ENCODE peak calls at places on chromosome 19, in eight cellular contexts. I, F, Z, T, G, E, Q and X are unnamed samples.

GRCh38 chr19:14168259-14168972 is 32.0 kb upstream of the ASF1B start:
- DNase-seq in E (no peak), Z (no peak), Q (no peak), F (no peak), G (no peak), I (no peak), T (no peak), X (no peak)

GRCh38 chr19:41302624-41303351 is 7.2 kb upstream of the CCDC97 start:
- DNase-seq in T (no peak), Z (no peak), F (no peak), Q (peak), G (no peak), E (peak), I (no peak), X (no peak)

GRCh38 chr19:18522124-18522861 is 423 bp upstream of the ELL start:
- DNase-seq in I (peak), Z (peak), T (peak), E (peak), Q (peak), G (peak), F (peak), X (peak)

GRCh38 chr19:56601375-56601774 is 6.3 kb downstream of the ZNF71 start:
- DNase-seq in F (no peak), T (peak), E (no peak), Z (no peak), I (no peak), Q (no peak), G (no peak), X (no peak)

GRCh38 chr19:55525289-55526101 is 11.4 kb downstream of the SBK2 start:
- DNase-seq in E (no peak), Q (peak), G (no peak), F (no peak), Z (peak), T (no peak), I (no peak), X (no peak)

GRCh38 chr19:43316591-43317319 is 36.7 kb upstream of the CD177 start:
- DNase-seq in G (peak), F (no peak), I (no peak), E (no peak), Z (peak), T (no peak), Q (peak), X (peak)

GRCh38 chr19:39768811-39769210 is 9.8 kb upstream of the LEUTX start:
- DNase-seq in G (no peak), I (no peak), Q (no peak), Z (no peak), E (no peak), F (no peak), T (no peak), X (no peak)

GRCh38 chr19:46297700-46298476 is 1.0 kb downstream of the HIF3A start:
- DNase-seq in E (peak), G (peak), I (peak), Z (no peak), Q (peak), T (no peak), F (peak), X (no peak)

GRCh38 chr19:30444253-30444671 is 72.1 kb downstream of the ZNF536 start:
- DNase-seq in Q (no peak), G (no peak), T (no peak), E (no peak), F (no peak), I (no peak), Z (no peak), X (no peak)

GRCh38 chr19:29006057-29006735 is 206.8 kb downstream of the UQCRFS1 start:
- DNase-seq in Z (no peak), G (peak), I (no peak), E (no peak), Q (no peak), F (peak), T (no peak), X (no peak)

GRCh38 chr19:10683582-10683981 is 17.7 kb upstream of the QTRT1 start:
- DNase-seq in G (no peak), T (no peak), I (no peak), F (no peak), Q (no peak), Z (no peak), E (no peak), X (no peak)
- TF ChIP-seq CTCF in G (no peak), T (no peak), I (no peak), F (no peak), Q (no peak), Z (no peak), E (no peak), X (no peak)

DNA sequence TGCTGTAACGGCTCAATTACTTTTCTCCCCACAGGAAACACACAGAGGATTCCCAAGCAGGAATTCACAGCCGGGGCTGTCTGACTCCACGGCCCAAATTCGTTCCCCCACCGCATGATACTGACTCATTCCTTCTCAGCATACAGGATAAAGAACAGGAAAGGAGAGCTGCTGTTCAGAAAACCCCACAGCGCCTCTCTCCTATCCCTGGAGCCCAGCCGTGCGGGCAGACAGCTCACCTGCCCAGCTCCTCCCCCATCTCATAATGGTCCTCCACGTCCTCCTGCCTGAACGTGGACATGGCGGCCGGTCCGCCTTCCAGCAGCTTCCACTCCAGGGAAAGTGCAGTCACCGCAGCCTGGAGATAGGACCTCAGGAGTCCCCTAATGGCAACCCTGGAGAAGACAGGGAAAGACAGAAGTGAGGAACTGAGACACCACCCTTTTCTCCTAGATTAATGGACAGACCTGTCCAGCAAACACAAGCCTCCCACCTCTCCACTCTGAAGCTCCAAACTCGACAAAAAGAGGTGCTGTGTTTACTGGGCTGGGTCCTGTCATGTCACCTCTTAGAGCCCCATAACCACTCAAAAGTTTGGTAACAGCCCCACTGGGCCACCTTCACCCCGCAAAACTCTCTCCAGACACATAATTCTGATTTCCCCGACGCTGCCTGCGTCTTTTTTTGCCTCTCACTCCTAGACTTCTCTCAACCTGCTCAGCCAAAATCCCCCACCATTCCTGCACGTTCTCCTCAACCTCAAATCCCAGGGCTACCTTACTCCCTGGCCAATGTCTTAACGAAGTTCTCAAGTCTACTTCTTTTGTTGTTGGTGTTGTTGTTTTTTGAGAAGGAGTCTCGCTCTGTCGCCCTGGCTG is 1.2 kb downstream of the DAPK3 start:
- DNase-seq in Z (no peak), I (peak), T (peak), G (peak), E (peak), F (no peak), Q (no peak), X (peak)
- TF ChIP-seq CTCF in Z (peak), I (no peak), T (peak), G (peak), E (no peak), F (no peak), Q (no peak), X (no peak)

GRCh38 chr19:1601613-1602064 is 3.6 kb downstream of the UQCR11 start:
- DNase-seq in T (no peak), I (no peak), Q (no peak), F (no peak), Z (no peak), E (no peak), G (no peak), X (no peak)
- TF ChIP-seq CTCF in T (peak), I (no peak), Q (no peak), F (no peak), Z (peak), E (no peak), G (peak), X (no peak)

DNA sequence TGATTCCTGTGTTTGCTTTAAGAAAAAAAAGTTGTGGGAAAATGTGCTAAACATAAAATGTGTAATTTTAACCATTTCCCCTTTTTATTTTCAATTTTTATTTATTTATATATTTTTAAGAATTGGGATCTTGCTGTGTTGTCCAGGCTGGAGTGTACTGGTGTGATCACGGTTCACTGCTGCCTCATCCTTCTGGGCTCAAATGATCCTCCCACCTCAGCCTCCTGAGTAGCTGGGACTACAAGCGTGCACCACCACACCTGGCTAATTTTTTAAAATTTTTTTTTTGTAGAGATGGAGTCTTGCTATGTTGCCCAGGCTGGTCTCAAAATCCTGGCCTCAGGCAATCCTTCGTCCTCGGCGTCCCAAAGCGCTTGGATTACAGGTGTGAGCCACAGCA is 19.0 kb downstream of the CACNG6 start:
- DNase-seq in G (no peak), F (no peak), I (no peak), T (no peak), Q (no peak), Z (no peak), E (no peak), X (no peak)
- TF ChIP-seq CTCF in G (no peak), F (no peak), I (no peak), T (no peak), Q (no peak), Z (no peak), E (no peak), X (no peak)

GRCh38 chr19:8335343-8336071 is 7.6 kb downstream of the KANK3 start:
- DNase-seq in I (no peak), G (no peak), Q (peak), T (no peak), E (no peak), F (no peak), Z (peak), X (peak)
- TF ChIP-seq CTCF in I (no peak), G (no peak), Q (no peak), T (no peak), E (no peak), F (no peak), Z (peak), X (peak)

GRCh38 chr19:48308695-48309586 is 16.4 kb upstream of the EMP3 start:
- DNase-seq in Z (peak), Q (no peak), T (no peak), E (no peak), F (peak), I (no peak), G (no peak), X (no peak)
- TF ChIP-seq CTCF in Z (peak), Q (no peak), T (peak), E (no peak), F (no peak), I (no peak), G (peak), X (peak)

DNA sequence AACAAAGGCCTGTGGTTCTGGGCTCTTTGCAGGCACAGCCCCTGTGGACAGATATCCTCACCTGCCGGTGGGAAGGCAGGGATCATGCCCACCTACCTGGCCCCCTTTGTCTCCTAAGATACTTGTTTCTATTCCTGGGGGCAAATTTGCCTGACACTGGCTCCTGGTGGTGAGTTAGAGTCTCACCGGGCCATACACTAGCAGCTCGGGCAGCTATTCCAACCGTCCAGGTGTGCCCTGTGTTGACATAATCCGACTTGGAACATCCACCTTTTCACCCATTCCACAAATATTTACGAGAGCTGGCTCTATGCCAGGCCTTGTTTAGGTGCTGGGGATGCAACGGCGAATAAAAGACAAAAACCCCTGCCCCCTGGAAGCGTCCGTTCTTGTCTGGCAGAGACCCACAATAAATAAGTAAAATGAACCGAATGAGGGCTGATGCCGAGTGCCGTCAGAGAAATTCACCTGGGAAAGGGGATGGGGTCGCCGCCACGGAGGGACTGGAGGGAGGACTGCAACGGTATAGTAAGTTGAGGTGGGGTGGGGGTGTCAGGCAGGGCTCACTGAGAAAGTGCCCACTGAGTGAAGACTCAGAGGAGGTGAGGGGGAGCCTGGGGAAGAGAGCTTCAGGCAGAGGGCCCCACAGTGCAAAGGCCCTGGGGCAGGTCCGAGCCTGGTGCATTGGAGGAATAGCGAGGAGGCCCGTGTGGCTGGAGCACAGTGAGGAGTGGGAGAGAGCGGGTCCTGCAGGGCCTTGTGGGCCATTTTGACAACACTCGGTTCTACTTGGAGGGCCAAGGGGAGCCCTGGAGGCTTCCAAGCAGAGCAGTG is 43.2 kb upstream of the RANBP3 start:
- DNase-seq in Z (no peak), G (no peak), T (no peak), Q (no peak), I (no peak), E (peak), F (peak), X (no peak)
- TF ChIP-seq CTCF in Z (no peak), G (no peak), T (peak), Q (no peak), I (no peak), E (no peak), F (no peak), X (no peak)

GRCh38 chr19:32605544-32605943 is 24.6 kb downstream of the PDCD5 start:
- DNase-seq in I (no peak), F (no peak), E (no peak), Z (no peak), G (no peak), T (no peak), Q (peak), X (no peak)
- TF ChIP-seq CTCF in I (no peak), F (no peak), E (no peak), Z (no peak), G (no peak), T (no peak), Q (no peak), X (no peak)

DNA sequence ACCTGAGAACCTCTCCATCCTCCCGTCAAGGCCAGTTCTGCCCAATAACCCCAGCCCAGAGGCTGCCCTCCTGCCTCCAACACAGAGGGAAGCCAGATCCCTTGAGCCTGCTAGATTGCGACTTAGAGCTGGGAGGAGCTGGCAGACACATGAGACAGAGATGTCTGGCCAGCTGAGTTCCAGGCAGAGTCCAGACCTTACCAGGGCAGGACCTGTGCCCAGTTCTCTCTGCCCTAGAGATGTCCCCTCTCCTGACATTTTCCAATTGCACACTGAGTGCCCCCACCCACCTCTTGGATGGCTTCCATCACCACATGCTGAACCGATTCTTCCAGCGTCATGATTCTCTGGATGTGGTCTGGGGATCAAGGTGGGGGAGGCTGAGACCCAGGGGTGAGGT is 3.0 kb downstream of the HOOK2 start:
- DNase-seq in T (no peak), F (no peak), E (no peak), I (no peak), Q (no peak), G (peak), Z (no peak), X (no peak)
- TF ChIP-seq CTCF in T (no peak), F (no peak), E (no peak), I (no peak), Q (no peak), G (no peak), Z (no peak), X (no peak)